ENCODE peak calls at places on chromosomes 1 and 21, in seven cellular contexts. T is pancreas, C is SJSA1, K is heart left ventricle, I is IMR-90, B is mucosa of descending colon, R is iPS DF 6.9. X is an unnamed sample.

GRCh38 chr1:203089001-203089650 is 3.3 kb upstream of the MYOG start:
- DNase-seq in T (no peak), C (no peak), K (no peak), I (no peak), B (no peak), R (no peak), X (no peak)

GRCh38 chr1:63073530-63074306 is 248.6 kb upstream of the FOXD3 start:
- DNase-seq in T (no peak), C (no peak), K (no peak), I (no peak), B (no peak), R (no peak), X (no peak)

GRCh38 chr1:31374511-31375196 is 1.8 kb upstream of the FABP3 start:
- DNase-seq in T (peak; percentile 50), C (no peak), K (no peak), I (peak; percentile 67), B (no peak), R (no peak), X (no peak)

GRCh38 chr21:32867587-32867986 is 96.0 kb upstream of the PAXBP1 start:
- DNase-seq in T (no peak), C (no peak), K (no peak), I (no peak), B (no peak), R (no peak), X (no peak)

GRCh38 chr1:15994590-15995351 is 9.3 kb upstream of the SRARP start:
- DNase-seq in T (peak; percentile 75), C (peak; percentile 48), K (peak; percentile 83), I (peak; percentile 56), B (no peak), R (no peak), X (peak; percentile 63)

GRCh38 chr1:17696417-17697301 is 58.5 kb upstream of the ACTL8 start:
- DNase-seq in T (no peak), C (no peak), K (no peak), I (peak; percentile 74), B (no peak), R (peak; percentile 43), X (no peak)

GRCh38 chr1:110390096-110390495 is 730 bp downstream of the SLC16A4 start:
- DNase-seq in T (no peak), C (peak; percentile 63), K (no peak), I (peak; percentile 89), B (no peak), R (no peak), X (peak; percentile 17)

GRCh38 chr1:85451236-85451830 is 13.6 kb downstream of the DDAH1 start:
- DNase-seq in T (no peak), C (no peak), K (no peak), I (no peak), B (no peak), R (no peak), X (no peak)

GRCh38 chr21:36980280-36981048 is 14.0 kb upstream of the HLCS start:
- DNase-seq in T (peak; percentile 73), C (no peak), K (peak; percentile 69), I (no peak), B (peak; percentile 61), R (no peak), X (peak; percentile 36)

GRCh38 chr1:51792864-51793263 is 85.7 kb downstream of the NRDC start:
- DNase-seq in T (no peak), C (no peak), K (no peak), I (peak; percentile 88), B (no peak), R (no peak), X (no peak)

GRCh38 chr1:88877382-88877825 is 14.0 kb downstream of the GTF2B start:
- DNase-seq in T (no peak), C (peak; percentile 42), K (no peak), I (peak; percentile 61), B (no peak), R (no peak), X (no peak)

GRCh38 chr1:21836010-21836409 is 23.9 kb downstream of the LDLRAD2 start:
- DNase-seq in T (no peak), C (no peak), K (no peak), I (no peak), B (no peak), R (no peak), X (no peak)

GRCh38 chr1:204970897-204971296 is 72.1 kb upstream of the CNTN2 start:
- DNase-seq in T (no peak), C (no peak), K (no peak), I (no peak), B (no peak), R (no peak), X (no peak)

GRCh38 chr1:116738673-116739370 is 15.4 kb upstream of the CD2 start:
- DNase-seq in T (no peak), C (no peak), K (no peak), I (no peak), B (no peak), R (no peak), X (no peak)

GRCh38 chr1:70685300-70686286 is 274.5 kb downstream of the CTH start:
- DNase-seq in T (peak; percentile 71), C (peak; percentile 30), K (no peak), I (peak; percentile 48), B (no peak), R (peak; percentile 47), X (peak; percentile 51)

GRCh38 chr1:109975718-109976117 is 8.8 kb upstream of the AHCYL1 start:
- DNase-seq in T (no peak), C (peak; percentile 54), K (no peak), I (peak; percentile 85), B (no peak), R (no peak), X (no peak)

GRCh38 chr1:167715653-167716302 is 6.0 kb upstream of the MPZL1 start:
- DNase-seq in T (no peak), C (peak; percentile 39), K (no peak), I (peak; percentile 10), B (no peak), R (no peak), X (no peak)

GRCh38 chr1:168879906-168880734 is 151.1 kb upstream of the DPT start:
- DNase-seq in T (no peak), C (no peak), K (no peak), I (no peak), B (peak; percentile 53), R (no peak), X (peak; percentile 32)

GRCh38 chr1:168381850-168382249 is 101.2 kb downstream of the TBX19 start:
- DNase-seq in T (no peak), C (no peak), K (no peak), I (no peak), B (no peak), R (no peak), X (no peak)

GRCh38 chr1:228837817-228838716 is 102.8 kb downstream of the RHOU start:
- DNase-seq in T (peak; percentile 71), C (peak; percentile 96), K (no peak), I (peak; percentile 93), B (peak; percentile 62), R (no peak), X (peak; percentile 75)

GRCh38 chr1:172544481-172545104 is 11.6 kb downstream of the SUCO start:
- DNase-seq in T (no peak), C (no peak), K (no peak), I (no peak), B (no peak), R (no peak), X (no peak)

GRCh38 chr1:215567491-215568286 is 585 bp downstream of the KCTD3 start:
- DNase-seq in T (peak; percentile 54), C (peak; percentile 75), K (peak; percentile 78), I (peak; percentile 46), B (peak; percentile 64), R (no peak), X (peak; percentile 51)

GRCh38 chr21:45538381-45539045 is 3.7 kb downstream of the SLC19A1 start:
- DNase-seq in T (no peak), C (no peak), K (peak; percentile 52), I (no peak), B (no peak), R (no peak), X (peak; percentile 7)

GRCh38 chr21:15206514-15206913 is 141.7 kb upstream of the NRIP1 start:
- DNase-seq in T (no peak), C (no peak), K (no peak), I (no peak), B (no peak), R (no peak), X (no peak)

GRCh38 chr1:998905-999796 is 746 bp downstream of the HES4 start:
- DNase-seq in T (peak; percentile 62), C (peak; percentile 57), K (peak; percentile 74), I (peak; percentile 41), B (peak; percentile 65), R (no peak), X (no peak)

GRCh38 chr1:27318137-27318536 is 3.8 kb upstream of the TMEM222 start:
- DNase-seq in T (no peak), C (no peak), K (no peak), I (no peak), B (no peak), R (no peak), X (no peak)

GRCh38 chr1:150168960-150169565 is 19.3 kb downstream of the PLEKHO1 start:
- DNase-seq in T (peak; percentile 40), C (peak; percentile 56), K (peak; percentile 85), I (peak; percentile 63), B (no peak), R (no peak), X (peak; percentile 74)

GRCh38 chr1:236426215-236426614 is 32.1 kb downstream of the EDARADD start:
- DNase-seq in T (no peak), C (no peak), K (no peak), I (no peak), B (no peak), R (no peak), X (no peak)

GRCh38 chr1:180301135-180301737 is 71.2 kb downstream of the LHX4 start:
- DNase-seq in T (no peak), C (no peak), K (no peak), I (peak; percentile 72), B (no peak), R (no peak), X (no peak)

GRCh38 chr1:18960409-18960808 is 3.9 kb upstream of the IFFO2 start:
- DNase-seq in T (no peak), C (no peak), K (no peak), I (no peak), B (no peak), R (no peak), X (no peak)
- H3K9me3 ChIP-seq in T (no peaks in the 10 kb centered on the region), C (peaks cover 3% of the 10 kb centered on the region), K (no peaks in the 10 kb centered on the region), I (no peaks in the 10 kb centered on the region), B (no peaks in the 10 kb centered on the region), R (no peaks in the 10 kb centered on the region), X (no peaks in the 10 kb centered on the region)

DNA sequence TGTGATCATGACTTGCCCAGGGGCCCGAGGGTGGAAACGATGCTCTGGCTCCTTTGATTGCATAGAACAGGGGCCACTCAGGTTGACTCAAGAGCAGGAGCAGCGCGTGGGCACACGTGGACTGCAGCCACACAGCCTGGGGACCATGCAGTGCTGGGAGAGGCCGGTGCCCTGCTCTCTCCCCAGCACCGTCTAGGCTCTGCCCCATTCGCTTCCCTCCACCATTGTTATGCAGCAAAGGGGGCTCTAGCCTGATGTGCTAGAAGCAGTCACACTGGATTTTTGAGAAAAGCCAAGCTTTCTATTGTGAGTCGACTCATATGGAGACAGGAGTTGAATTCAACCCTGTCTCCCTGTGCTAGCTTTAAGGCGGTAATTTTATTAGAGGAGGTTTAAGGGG is 8.7 kb downstream of the PINK1 start:
- DNase-seq in T (no peak), C (no peak), K (no peak), I (no peak), B (no peak), R (no peak), X (no peak)
- H3K9me3 ChIP-seq in T (no peaks in the 10 kb centered on the region), C (no peaks in the 10 kb centered on the region), K (no peaks in the 10 kb centered on the region), I (no peaks in the 10 kb centered on the region), B (no peaks in the 10 kb centered on the region), R (no peaks in the 10 kb centered on the region), X (no peaks in the 10 kb centered on the region)

GRCh38 chr1:53733447-53733931 is 5.5 kb downstream of the GLIS1 start:
- DNase-seq in T (no peak), C (no peak), K (no peak), I (no peak), B (no peak), R (no peak), X (no peak)
- H3K9me3 ChIP-seq in T (no peaks in the 10 kb centered on the region), C (no peaks in the 10 kb centered on the region), K (no peaks in the 10 kb centered on the region), I (no peaks in the 10 kb centered on the region), B (no peaks in the 10 kb centered on the region), R (no peaks in the 10 kb centered on the region), X (no peaks in the 10 kb centered on the region)

GRCh38 chr1:171476829-171477228 is 8.5 kb upstream of the PRRC2C start:
- DNase-seq in T (no peak), C (no peak), K (no peak), I (no peak), B (no peak), R (no peak), X (no peak)
- H3K9me3 ChIP-seq in T (no peaks in the 10 kb centered on the region), C (no peaks in the 10 kb centered on the region), K (no peaks in the 10 kb centered on the region), I (no peaks in the 10 kb centered on the region), B (no peaks in the 10 kb centered on the region), R (no peaks in the 10 kb centered on the region), X (no peaks in the 10 kb centered on the region)